ENCODE peak calls at places on chromosomes 12 and 14, in four cellular contexts. R is mesendoderm, T is A673, Q is cardiac fibroblast. H is an unnamed sample.

GRCh38 chr12:15088115-15088514 is 115.3 kb downstream of the PDE6H start:
- DNase-seq in R (no peak), T (no peak), Q (no peak), H (no peak)

GRCh38 chr14:29558516-29558915 is 369.1 kb downstream of the PRKD1 start:
- DNase-seq in R (no peak), T (no peak), Q (peak; percentile 29), H (no peak)

GRCh38 chr12:132185698-132186097 is 41.4 kb downstream of the NOC4L start:
- DNase-seq in R (no peak), T (no peak), Q (no peak), H (no peak)

GRCh38 chr14:65211341-65211987 is 109.1 kb upstream of the MAX start:
- DNase-seq in R (no peak), T (no peak), Q (peak; percentile 64), H (no peak)

GRCh38 chr12:115752913-115753726 is 524.4 kb downstream of the MED13L start:
- DNase-seq in R (peak; percentile 77), T (peak; percentile 62), Q (peak; percentile 82), H (peak; percentile 69)

GRCh38 chr14:23069413-23069806 is 12.1 kb upstream of the CDH24 start:
- DNase-seq in R (no peak), T (no peak), Q (no peak), H (no peak)

GRCh38 chr14:73755434-73756014 is 41.3 kb upstream of the PNMA1 start:
- DNase-seq in R (no peak), T (no peak), Q (no peak), H (no peak)

GRCh38 chr12:14473707-14474287 is 93.9 kb downstream of the PLBD1 start:
- DNase-seq in R (peak; percentile 27), T (peak; percentile 40), Q (peak; percentile 34), H (no peak)

GRCh38 chr14:106879241-106879640 is 1352.9 kb downstream of the TMEM121 start:
- DNase-seq in R (no peak), T (peak; percentile 63), Q (no peak), H (peak; percentile 32)

GRCh38 chr14:71555654-71556559 is 376.3 kb upstream of the RGS6 start:
- DNase-seq in R (no peak), T (peak; percentile 32), Q (no peak), H (no peak)

GRCh38 chr14:103391048-103391447 is 5.8 kb downstream of the MARK3 start:
- DNase-seq in R (peak; percentile 63), T (peak; percentile 74), Q (peak; percentile 92), H (no peak)

GRCh38 chr12:57260366-57260765 is 9.4 kb upstream of the STAC3 start:
- DNase-seq in R (no peak), T (no peak), Q (no peak), H (no peak)

H was measured in NCI-H187.